ENCODE peak calls at places on chromosome 16, in seven cellular contexts. P, R, W, Z, Y, N and C are unnamed samples.

GRCh38 chr16:54655171-54655590 is 275.5 kb upstream of the IRX5 start:
- DNase-seq in W (no peak), Y (peak), P (no peak), Z (peak), R (peak), N (peak), C (no peak)

GRCh38 chr16:14284930-14285541 is 213.9 kb downstream of the MRTFB start:
- DNase-seq in P (peak), Y (no peak), R (peak), W (peak), Z (peak), N (peak), C (peak)

GRCh38 chr16:21953541-21953902 is 361 bp downstream of the UQCRC2 start:
- DNase-seq in W (no peak), R (no peak), Z (no peak), N (no peak), P (no peak), Y (no peak), C (no peak)

GRCh38 chr16:66474750-66475199 is 47.7 kb downstream of the BEAN1 start:
- DNase-seq in W (peak), P (no peak), Z (no peak), N (no peak), Y (no peak), R (no peak), C (peak)

GRCh38 chr16:69745232-69745612 is 9.5 kb downstream of the NOB1 start:
- DNase-seq in Y (no peak), N (no peak), Z (no peak), P (no peak), R (no peak), W (no peak), C (no peak)

GRCh38 chr16:66382171-66382965 is 15.9 kb downstream of the CDH5 start:
- DNase-seq in P (peak), W (peak), N (no peak), Y (no peak), Z (no peak), R (no peak), C (no peak)

GRCh38 chr16:24721830-24722238 is 7.6 kb upstream of the TNRC6A start:
- DNase-seq in W (no peak), R (no peak), Y (no peak), N (no peak), Z (no peak), P (no peak), C (no peak)

GRCh38 chr16:59030923-59031485 is 296.9 kb upstream of the GOT2 start:
- DNase-seq in Z (no peak), R (no peak), W (no peak), P (no peak), N (no peak), Y (no peak), C (no peak)

GRCh38 chr16:15575293-15576049 is 67.5 kb downstream of the MARF1 start:
- DNase-seq in W (no peak), N (no peak), R (no peak), Z (no peak), Y (no peak), P (no peak), C (no peak)

GRCh38 chr16:30888856-30889499 is 4.9 kb downstream of the BCL7C start:
- DNase-seq in N (no peak), P (no peak), Y (no peak), R (no peak), Z (no peak), W (peak), C (no peak)

GRCh38 chr16:19718624-19718965 is 524 bp downstream of the IQCK start:
- DNase-seq in Y (no peak), W (no peak), P (no peak), Z (no peak), R (no peak), N (no peak), C (no peak)

GRCh38 chr16:8905168-8905762 is 23.1 kb downstream of the LITAFD start:
- DNase-seq in Y (no peak), P (peak), Z (no peak), N (no peak), R (no peak), W (no peak), C (no peak)

GRCh38 chr16:7321661-7322060 is 11.0 kb upstream of the RBFOX1 start:
- DNase-seq in Z (no peak), P (no peak), Y (no peak), N (no peak), R (no peak), W (no peak), C (no peak)

GRCh38 chr16:70473446-70474319 is 19.3 kb downstream of the FCSK start:
- DNase-seq in N (no peak), R (no peak), P (peak), Z (no peak), W (no peak), Y (no peak), C (no peak)

GRCh38 chr16:72921620-72922019 is 126.3 kb downstream of the ZFHX3 start:
- DNase-seq in W (peak), N (no peak), Y (peak), R (no peak), P (no peak), Z (no peak), C (no peak)

GRCh38 chr16:85313541-85314208 is 201.4 kb upstream of the CIBAR2 start:
- DNase-seq in P (no peak), W (no peak), N (no peak), R (no peak), Z (no peak), Y (peak), C (no peak)

GRCh38 chr16:10613771-10614485 is 33.5 kb upstream of the EMP2 start:
- DNase-seq in N (no peak), Z (no peak), P (no peak), W (no peak), R (no peak), Y (no peak), C (no peak)

GRCh38 chr16:4213721-4214120 is 28.2 kb downstream of the SRL start:
- DNase-seq in N (no peak), Z (no peak), R (peak), W (no peak), P (no peak), Y (no peak), C (peak)

GRCh38 chr16:19696312-19696711 is 21.7 kb downstream of the KNOP1 start:
- DNase-seq in N (peak), W (peak), Z (peak), R (peak), Y (peak), P (peak), C (peak)

GRCh38 chr16:6349725-6350124 is 982.9 kb upstream of the RBFOX1 start:
- DNase-seq in Y (no peak), N (no peak), R (no peak), Z (no peak), W (no peak), P (no peak), C (no peak)

GRCh38 chr16:5523794-5524193 is 426.2 kb upstream of the EEF2KMT start:
- DNase-seq in Y (no peak), R (no peak), Z (no peak), P (no peak), N (no peak), W (no peak), C (no peak)

GRCh38 chr16:65947951-65948350 is 418.5 kb upstream of the CDH5 start:
- DNase-seq in Z (no peak), P (no peak), Y (no peak), R (no peak), N (no peak), W (no peak), C (no peak)

GRCh38 chr16:47866431-47866830 is 289.4 kb downstream of the ABCC12 start:
- DNase-seq in Y (no peak), R (no peak), W (no peak), Z (no peak), P (no peak), N (no peak), C (no peak)

GRCh38 chr16:28012031-28012445 is 51.5 kb downstream of the GSG1L start:
- DNase-seq in Z (no peak), P (no peak), Y (peak), R (no peak), W (no peak), N (no peak), C (no peak)

GRCh38 chr16:35195173-35195863 is 1735.9 kb downstream of the TP53TG3F start:
- DNase-seq in W (no peak), P (no peak), Z (peak), N (no peak), R (no peak), Y (no peak), C (no peak)

GRCh38 chr16:48497932-48498760 is 111.8 kb downstream of the N4BP1 start:
- DNase-seq in N (no peak), R (peak), P (no peak), W (no peak), Z (no peak), Y (peak), C (no peak)

GRCh38 chr16:87392823-87393679 is 915 bp downstream of the MAP1LC3B start:
- DNase-seq in W (peak), Y (peak), R (peak), Z (no peak), P (peak), N (peak), C (peak)

GRCh38 chr16:11491524-11491923 is 95.2 kb downstream of the LITAF start:
- DNase-seq in R (no peak), P (no peak), N (no peak), Y (no peak), Z (no peak), W (no peak), C (peak)

GRCh38 chr16:17295948-17296347 is 174.8 kb downstream of the XYLT1 start:
- DNase-seq in Z (peak), N (no peak), W (no peak), R (no peak), P (no peak), Y (no peak), C (no peak)

GRCh38 chr16:30875881-30876791 is 17.7 kb downstream of the BCL7C start:
- DNase-seq in Y (no peak), R (no peak), P (no peak), W (no peak), N (no peak), Z (no peak), C (peak)

GRCh38 chr16:58128721-58129096 is 472 bp downstream of the CFAP20 start:
- DNase-seq in P (no peak), R (no peak), N (no peak), W (peak), Y (no peak), Z (no peak), C (no peak)

GRCh38 chr16:69419956-69420355 is 4.5 kb upstream of the CYB5B start:
- DNase-seq in P (no peak), Z (no peak), Y (no peak), R (no peak), W (no peak), N (no peak), C (no peak)

GRCh38 chr16:28292731-28293588 is 635 bp downstream of the SBK1 start:
- DNase-seq in N (peak), W (no peak), Y (peak), Z (no peak), P (no peak), R (no peak), C (peak)

GRCh38 chr16:47460301-47460754 is 535 bp downstream of the ITFG1 start:
- DNase-seq in R (no peak), Z (no peak), N (no peak), Y (no peak), W (no peak), P (peak), C (no peak)

GRCh38 chr16:11743308-11744074 is 834 bp upstream of the TXNDC11 start:
- DNase-seq in W (peak), Y (no peak), N (peak), P (peak), R (peak), Z (peak), C (peak)

GRCh38 chr16:89155184-89155679 is 16.3 kb upstream of the CDH15 start:
- DNase-seq in N (peak), P (no peak), Z (peak), Y (peak), W (peak), R (peak), C (peak)
- TF ChIP-seq EP300 in N (no peak), P (no peak), Z (no peak), Y (no peak), W (no peak), R (no peak), C (no peak)

DNA sequence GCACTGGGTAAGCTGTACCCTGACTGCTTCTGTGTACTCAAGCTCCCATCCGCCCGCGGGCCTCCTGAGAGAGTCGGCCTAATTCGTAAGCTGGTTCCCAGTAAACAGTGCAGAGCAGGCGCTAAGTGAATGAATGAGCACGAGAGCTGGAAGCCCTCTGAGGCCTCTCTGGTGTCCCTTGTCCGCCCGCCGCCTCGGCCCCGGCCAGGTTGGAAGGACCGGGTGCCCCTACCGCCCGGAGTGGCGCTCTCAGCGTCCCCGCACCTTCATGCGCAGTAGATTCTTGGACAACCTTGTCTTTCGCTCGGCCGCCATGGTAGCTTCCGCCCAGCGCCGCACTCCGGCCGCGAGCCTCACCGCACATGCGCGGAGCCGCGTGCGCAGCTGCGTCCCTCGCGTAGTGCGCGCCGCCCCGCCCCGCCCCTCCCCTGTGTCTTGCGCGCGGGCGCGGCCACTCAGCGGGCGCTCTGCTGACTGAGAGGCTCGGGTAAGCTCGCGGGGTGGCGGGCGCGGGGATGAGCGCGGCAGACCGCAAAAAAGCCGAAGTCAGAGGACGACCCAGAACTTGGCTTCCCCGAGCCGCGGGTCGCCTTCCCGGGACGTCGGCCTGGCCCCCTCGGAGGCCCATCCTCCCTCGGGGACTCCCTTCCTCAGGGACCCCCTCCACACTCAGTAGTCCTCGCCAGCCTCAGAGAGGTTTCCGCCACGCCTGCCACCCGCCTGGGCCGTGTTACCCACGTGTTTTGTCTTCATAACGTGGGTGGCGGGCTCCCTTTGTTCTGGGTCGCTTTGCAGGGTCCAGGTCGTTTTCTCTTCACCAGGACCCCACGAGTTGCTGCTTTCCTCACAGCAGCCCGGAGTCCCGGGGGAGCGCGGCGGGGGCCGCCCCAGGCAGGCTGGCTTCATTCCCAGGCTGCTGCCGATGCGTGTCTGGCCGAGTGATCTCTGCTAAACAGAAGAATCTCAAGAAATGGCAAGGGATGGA is at the start of gene MPHOSPH6:
- DNase-seq in N (peak), Y (peak), P (peak), W (peak), Z (peak), R (peak), C (peak)
- TF ChIP-seq EP300 in N (no peak), Y (no peak), P (no peak), W (no peak), Z (no peak), R (no peak), C (no peak)

GRCh38 chr16:67774457-67774853 is 31.9 kb downstream of the RANBP10 start:
- DNase-seq in P (no peak), Z (no peak), Y (no peak), R (no peak), W (no peak), N (no peak), C (no peak)

GRCh38 chr16:67775273-67775672 is 31.1 kb downstream of the RANBP10 start:
- DNase-seq in P (no peak), N (no peak), R (no peak), Y (no peak), W (no peak), Z (no peak), C (no peak)

GRCh38 chr16:67773099-67773498 is 33.3 kb downstream of the RANBP10 start:
- DNase-seq in R (no peak), Z (peak), W (peak), Y (peak), P (no peak), N (peak), C (peak)

GRCh38 chr16:67770371-67770991 is 35.9 kb downstream of the RANBP10 start:
- DNase-seq in P (no peak), N (no peak), Z (no peak), R (no peak), W (no peak), Y (no peak), C (no peak)

DNA sequence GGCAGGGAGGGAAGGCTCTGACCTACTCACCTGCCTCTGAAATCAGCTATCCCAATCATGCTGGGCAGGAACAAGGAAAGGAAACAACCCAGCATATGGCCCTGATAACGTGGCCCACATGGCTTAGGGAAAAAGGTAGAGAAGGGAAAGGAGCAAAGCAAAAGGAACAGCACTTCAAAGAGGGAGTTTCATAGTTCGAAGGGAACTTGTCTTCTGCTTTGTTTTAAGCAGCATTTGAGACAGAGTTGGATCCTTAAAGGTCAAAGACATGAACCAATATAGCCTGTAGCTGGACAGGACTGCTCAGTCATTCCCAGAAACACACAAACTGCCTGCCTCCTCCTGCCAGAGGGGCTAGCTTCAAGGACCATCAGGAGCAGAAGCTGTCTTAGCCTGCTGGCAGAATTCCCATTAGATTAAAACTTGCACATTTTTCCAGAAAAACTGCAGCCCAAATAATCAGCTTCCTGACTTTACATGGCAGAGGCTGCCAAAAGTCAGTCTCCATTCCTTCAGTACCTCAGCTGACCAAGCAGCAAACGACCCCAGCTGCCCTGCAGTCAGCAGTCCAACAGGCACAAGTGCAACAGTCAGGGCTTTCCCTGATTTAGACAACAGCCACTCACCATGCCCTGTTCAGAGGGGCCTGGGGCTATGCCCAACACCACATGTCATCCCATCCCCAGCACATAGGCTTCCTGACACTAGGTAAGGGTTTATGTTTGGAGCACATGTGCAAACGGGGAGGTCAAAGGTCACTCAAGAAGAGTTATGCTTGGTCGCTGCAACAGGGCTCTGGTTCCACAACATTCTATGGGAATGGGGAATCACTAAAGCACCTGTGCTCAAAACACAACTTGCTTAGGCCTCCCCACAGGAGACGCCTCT is 32.5 kb downstream of the RANBP10 start:
- DNase-seq in Z (no peak), N (no peak), R (no peak), W (no peak), P (no peak), Y (peak), C (no peak)
- TF ChIP-seq EP300 in Z (no peak), N (no peak), R (no peak), W (no peak), P (no peak), Y (no peak), C (no peak)

GRCh38 chr16:2983706-2984136 is 3.5 kb upstream of the PKMYT1 start:
- DNase-seq in R (peak), Z (peak), P (peak), W (peak), Y (peak), N (peak), C (peak)
- TF ChIP-seq EP300 in R (no peak), Z (no peak), P (no peak), W (no peak), Y (no peak), N (no peak), C (no peak)